ENCODE peak calls at places on chromosomes 7 and 10, in six cellular contexts. O is HTR-8/SVneo, I is NCI-H2081, Y is sciatic nerve, N is iPS DF 6.9, F is SW 1271. G is an unnamed sample.

GRCh38 chr7:51138121-51139085 is 178.2 kb downstream of the COBL start:
- DNase-seq in F (no peak), O (no peak), N (no peak), Y (no peak), I (peak), G (no peak)

GRCh38 chr10:113706623-113707022 is 26.9 kb downstream of the CASP7 start:
- DNase-seq in O (no peak), Y (no peak), F (no peak), N (no peak), I (no peak), G (no peak)

GRCh38 chr10:46020871-46021553 is 9.4 kb downstream of the NCOA4 start:
- DNase-seq in Y (no peak), N (no peak), O (no peak), F (no peak), I (no peak), G (no peak)

GRCh38 chr7:120998525-120998924 is 10.0 kb downstream of the CPED1 start:
- DNase-seq in Y (no peak), N (no peak), I (no peak), F (no peak), O (no peak), G (no peak)

GRCh38 chr10:127720142-127720541 is 16.8 kb upstream of the FOXI2 start:
- DNase-seq in I (no peak), F (no peak), Y (no peak), N (no peak), O (no peak), G (no peak)

GRCh38 chr10:62610649-62611229 is 193.8 kb upstream of the ADO start:
- DNase-seq in F (peak), O (peak), N (peak), Y (peak), I (peak), G (peak)

GRCh38 chr10:131134651-131135050 is 176.9 kb downstream of the TCERG1L start:
- DNase-seq in N (no peak), Y (no peak), O (no peak), I (no peak), F (no peak), G (no peak)

GRCh38 chr7:81499262-81500116 is 270.4 kb downstream of the HGF start:
- DNase-seq in N (peak), Y (no peak), F (peak), I (peak), O (peak), G (no peak)

G was measured in spleen.